ENCODE peak calls at places on chromosomes 3 and 15, in six cellular contexts. One of them, this sample, is unnamed.
A peak's percentile ranks its signal among the peaks of the same experiment; 100 is the strongest.

GRCh38 chr15:40060241-40060961 is 21.4 kb upstream of the SRP14 start:
- DNase-seq in keratinocyte: no peak
- DNase-seq in astrocyte of the cerebellum: no peak
- DNase-seq in fibroblast of mammary gland: no peak
- DNase-seq in fibroblast of pulmonary artery: no peak
- DNase-seq in small intestine: no peak
- DNase-seq in this sample: no peak

GRCh38 chr3:17894434-17895060 is 152.1 kb upstream of the TBC1D5 start:
- DNase-seq in keratinocyte: peak; percentile 26
- DNase-seq in astrocyte of the cerebellum: peak; percentile 68
- DNase-seq in fibroblast of mammary gland: peak; percentile 66
- DNase-seq in fibroblast of pulmonary artery: peak; percentile 75
- DNase-seq in small intestine: peak; percentile 67
- DNase-seq in this sample: peak; percentile 62

GRCh38 chr15:48355377-48355776 is 24.1 kb downstream of the DUT start:
- DNase-seq in keratinocyte: no peak
- DNase-seq in astrocyte of the cerebellum: no peak
- DNase-seq in fibroblast of mammary gland: peak; percentile 95
- DNase-seq in fibroblast of pulmonary artery: peak; percentile 67
- DNase-seq in small intestine: peak; percentile 28
- DNase-seq in this sample: no peak

GRCh38 chr3:54969652-54970051 is 41.8 kb upstream of the LRTM1 start:
- DNase-seq in keratinocyte: no peak
- DNase-seq in astrocyte of the cerebellum: no peak
- DNase-seq in fibroblast of mammary gland: no peak
- DNase-seq in fibroblast of pulmonary artery: no peak
- DNase-seq in small intestine: peak; percentile 15
- DNase-seq in this sample: no peak

GRCh38 chr3:149299938-149300791 is 33.3 kb downstream of the TM4SF18 start:
- DNase-seq in keratinocyte: peak; percentile 36
- DNase-seq in astrocyte of the cerebellum: peak; percentile 85
- DNase-seq in fibroblast of mammary gland: peak; percentile 97
- DNase-seq in fibroblast of pulmonary artery: peak; percentile 92
- DNase-seq in small intestine: peak; percentile 91
- DNase-seq in this sample: peak; percentile 100

GRCh38 chr3:171149717-171150116 is 123.2 kb upstream of the SLC2A2 start:
- DNase-seq in keratinocyte: no peak
- DNase-seq in astrocyte of the cerebellum: no peak
- DNase-seq in fibroblast of mammary gland: no peak
- DNase-seq in fibroblast of pulmonary artery: no peak
- DNase-seq in small intestine: no peak
- DNase-seq in this sample: no peak

GRCh38 chr3:27049792-27050191 is 319.4 kb downstream of the NEK10 start:
- DNase-seq in keratinocyte: no peak
- DNase-seq in astrocyte of the cerebellum: no peak
- DNase-seq in fibroblast of mammary gland: no peak
- DNase-seq in fibroblast of pulmonary artery: no peak
- DNase-seq in small intestine: no peak
- DNase-seq in this sample: no peak

GRCh38 chr3:186605078-186605477 is 7.8 kb upstream of the AHSG start:
- DNase-seq in keratinocyte: no peak
- DNase-seq in astrocyte of the cerebellum: no peak
- DNase-seq in fibroblast of mammary gland: no peak
- DNase-seq in fibroblast of pulmonary artery: no peak
- DNase-seq in small intestine: peak; percentile 49
- DNase-seq in this sample: peak; percentile 91

GRCh38 chr3:197501879-197502620 is 53.7 kb downstream of the BDH1 start:
- DNase-seq in keratinocyte: no peak
- DNase-seq in astrocyte of the cerebellum: no peak
- DNase-seq in fibroblast of mammary gland: peak; percentile 58
- DNase-seq in fibroblast of pulmonary artery: peak; percentile 66
- DNase-seq in small intestine: peak; percentile 93
- DNase-seq in this sample: peak; percentile 88

GRCh38 chr3:53109822-53110771 is 20.1 kb downstream of the RFT1 start:
- DNase-seq in keratinocyte: no peak
- DNase-seq in astrocyte of the cerebellum: no peak
- DNase-seq in fibroblast of mammary gland: peak; percentile 93
- DNase-seq in fibroblast of pulmonary artery: peak; percentile 95
- DNase-seq in small intestine: peak; percentile 57
- DNase-seq in this sample: peak; percentile 87

GRCh38 chr15:68187559-68187958 is 17.6 kb downstream of the CALML4 start:
- DNase-seq in keratinocyte: no peak
- DNase-seq in astrocyte of the cerebellum: peak; percentile 80
- DNase-seq in fibroblast of mammary gland: peak; percentile 90
- DNase-seq in fibroblast of pulmonary artery: peak; percentile 93
- DNase-seq in small intestine: peak; percentile 81
- DNase-seq in this sample: peak; percentile 28

GRCh38 chr3:52498134-52499054 is 3.3 kb downstream of the STAB1 start:
- DNase-seq in keratinocyte: no peak
- DNase-seq in astrocyte of the cerebellum: no peak
- DNase-seq in fibroblast of mammary gland: peak; percentile 94
- DNase-seq in fibroblast of pulmonary artery: peak; percentile 60
- DNase-seq in small intestine: no peak
- DNase-seq in this sample: no peak

GRCh38 chr3:134363381-134363755 is 10.9 kb downstream of the AMOTL2 start:
- DNase-seq in keratinocyte: no peak
- DNase-seq in astrocyte of the cerebellum: no peak
- DNase-seq in fibroblast of mammary gland: no peak
- DNase-seq in fibroblast of pulmonary artery: no peak
- DNase-seq in small intestine: no peak
- DNase-seq in this sample: no peak
- H3K4me3 ChIP-seq in keratinocyte: no peak overlapping the region
- H3K4me3 ChIP-seq in astrocyte of the cerebellum: no peak overlapping the region
- H3K4me3 ChIP-seq in fibroblast of mammary gland: no peak overlapping the region
- H3K4me3 ChIP-seq in fibroblast of pulmonary artery: no peak overlapping the region
- H3K4me3 ChIP-seq in small intestine: no peak overlapping the region
- H3K4me3 ChIP-seq in this sample: no peak overlapping the region

DNA sequence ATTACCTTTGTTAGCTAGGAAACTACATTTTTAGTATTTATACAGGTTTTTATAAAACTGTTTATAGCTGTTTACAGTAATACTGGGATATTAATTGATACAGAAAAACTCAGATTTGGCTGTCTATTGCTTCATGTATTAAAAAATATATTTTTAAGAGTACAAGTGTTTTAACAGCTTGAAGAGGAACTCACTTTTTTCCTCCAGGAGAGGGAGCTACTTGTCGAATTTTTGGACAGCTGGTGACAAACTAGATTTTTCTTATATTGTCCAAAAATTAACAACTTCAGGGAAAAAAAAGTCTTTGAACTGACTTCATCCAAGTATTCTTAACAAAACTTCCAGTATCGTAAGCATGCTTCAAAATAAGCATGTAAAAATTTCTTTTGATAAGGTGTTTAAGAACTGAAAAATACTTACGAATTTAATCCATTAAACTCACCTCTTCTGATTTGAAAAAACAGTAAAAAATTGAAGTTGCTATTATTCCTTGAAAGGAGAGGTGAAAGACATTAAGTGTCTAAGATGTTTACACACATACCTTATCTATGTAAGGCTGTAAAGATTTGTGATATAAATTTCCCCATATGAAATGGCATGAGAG is 4.0 kb downstream of the DIPK2A start:
- DNase-seq in keratinocyte: no peak
- DNase-seq in astrocyte of the cerebellum: peak; percentile 62
- DNase-seq in fibroblast of mammary gland: peak; percentile 76
- DNase-seq in fibroblast of pulmonary artery: peak; percentile 88
- DNase-seq in small intestine: peak; percentile 30
- DNase-seq in this sample: peak; percentile 59
- H3K4me3 ChIP-seq in keratinocyte: no peak overlapping the region
- H3K4me3 ChIP-seq in astrocyte of the cerebellum: no peak overlapping the region
- H3K4me3 ChIP-seq in fibroblast of mammary gland: no peak overlapping the region
- H3K4me3 ChIP-seq in fibroblast of pulmonary artery: peak overlapping the region; percentile 58
- H3K4me3 ChIP-seq in small intestine: no peak overlapping the region
- H3K4me3 ChIP-seq in this sample: no peak overlapping the region

GRCh38 chr3:119291062-119291700 is 3.0 kb upstream of the ARHGAP31 start:
- DNase-seq in keratinocyte: no peak
- DNase-seq in astrocyte of the cerebellum: no peak
- DNase-seq in fibroblast of mammary gland: no peak
- DNase-seq in fibroblast of pulmonary artery: no peak
- DNase-seq in small intestine: no peak
- DNase-seq in this sample: no peak

GRCh38 chr3:119294402-119294888 is 262 bp downstream of the ARHGAP31 start:
- DNase-seq in keratinocyte: no peak
- DNase-seq in astrocyte of the cerebellum: no peak
- DNase-seq in fibroblast of mammary gland: no peak
- DNase-seq in fibroblast of pulmonary artery: no peak
- DNase-seq in small intestine: peak; percentile 52
- DNase-seq in this sample: peak; percentile 29

GRCh38 chr3:119293105-119293683 is 989 bp upstream of the ARHGAP31 start:
- DNase-seq in keratinocyte: no peak
- DNase-seq in astrocyte of the cerebellum: no peak
- DNase-seq in fibroblast of mammary gland: no peak
- DNase-seq in fibroblast of pulmonary artery: no peak
- DNase-seq in small intestine: no peak
- DNase-seq in this sample: no peak

GRCh38 chr3:119293761-119294401 is at the start of gene ARHGAP31:
- DNase-seq in keratinocyte: no peak
- DNase-seq in astrocyte of the cerebellum: peak; percentile 39
- DNase-seq in fibroblast of mammary gland: peak; percentile 78
- DNase-seq in fibroblast of pulmonary artery: peak; percentile 88
- DNase-seq in small intestine: peak; percentile 47
- DNase-seq in this sample: peak; percentile 31

DNA sequence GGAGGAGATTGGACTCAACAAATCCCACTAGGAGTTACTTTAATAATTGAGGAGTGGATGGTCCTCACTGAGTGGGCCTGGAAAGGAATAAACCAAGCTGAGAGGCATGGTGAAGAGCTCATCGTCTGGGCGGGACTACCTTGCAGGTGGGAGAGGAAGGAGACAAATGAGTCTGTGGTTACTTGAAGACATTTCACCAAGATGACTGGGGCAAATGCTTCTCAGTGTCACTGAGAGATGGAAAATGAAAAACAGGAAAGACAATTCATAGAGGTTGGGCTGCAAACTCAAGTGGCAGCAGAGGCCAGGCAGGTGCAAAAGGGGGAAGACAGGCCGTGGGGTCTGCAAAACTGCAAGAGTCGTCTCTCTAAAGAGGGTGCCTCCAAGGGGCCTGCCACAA is 1.5 kb upstream of the ARHGAP31 start:
- DNase-seq in keratinocyte: no peak
- DNase-seq in astrocyte of the cerebellum: no peak
- DNase-seq in fibroblast of mammary gland: no peak
- DNase-seq in fibroblast of pulmonary artery: no peak
- DNase-seq in small intestine: no peak
- DNase-seq in this sample: no peak
- H3K4me3 ChIP-seq in keratinocyte: no peak overlapping the region
- H3K4me3 ChIP-seq in astrocyte of the cerebellum: no peak overlapping the region
- H3K4me3 ChIP-seq in fibroblast of mammary gland: no peak overlapping the region
- H3K4me3 ChIP-seq in fibroblast of pulmonary artery: no peak overlapping the region
- H3K4me3 ChIP-seq in small intestine: no peak overlapping the region
- H3K4me3 ChIP-seq in this sample: no peak overlapping the region

DNA sequence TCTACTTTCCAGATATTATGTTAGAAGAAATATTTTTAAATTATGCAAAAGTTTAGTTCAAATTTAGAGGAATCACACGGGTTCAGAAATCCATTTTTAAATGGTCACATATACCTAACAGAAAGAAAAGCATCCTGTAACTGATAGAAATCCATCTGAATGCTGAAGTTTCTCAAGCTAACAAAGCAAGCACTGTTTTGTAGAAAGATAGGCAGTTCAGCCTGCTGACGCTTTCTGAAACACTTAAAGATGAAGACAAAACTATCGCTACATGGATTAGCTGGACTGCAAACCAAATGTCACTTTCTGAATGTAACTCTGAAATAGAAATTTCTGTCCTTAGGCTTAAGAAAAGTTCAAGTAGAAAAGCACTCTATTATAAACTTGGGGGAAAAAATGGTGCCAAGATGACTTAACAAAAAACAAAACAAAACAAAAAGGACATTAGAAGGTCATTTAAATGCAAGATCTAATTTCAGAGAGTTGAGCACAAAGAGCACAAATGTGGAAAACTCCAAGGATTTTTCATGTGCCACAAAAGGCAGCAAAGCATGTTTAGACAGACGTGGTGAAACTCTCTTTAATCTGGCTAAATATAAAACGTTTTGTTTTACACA is 1.3 kb downstream of the PLOD2 start:
- DNase-seq in keratinocyte: no peak
- DNase-seq in astrocyte of the cerebellum: no peak
- DNase-seq in fibroblast of mammary gland: no peak
- DNase-seq in fibroblast of pulmonary artery: no peak
- DNase-seq in small intestine: peak; percentile 25
- DNase-seq in this sample: no peak
- H3K4me3 ChIP-seq in keratinocyte: peak overlapping the region; percentile 65
- H3K4me3 ChIP-seq in astrocyte of the cerebellum: peak overlapping the region; percentile 77
- H3K4me3 ChIP-seq in fibroblast of mammary gland: peak overlapping the region; percentile 87
- H3K4me3 ChIP-seq in fibroblast of pulmonary artery: peak overlapping the region; percentile 67
- H3K4me3 ChIP-seq in small intestine: peak overlapping the region; percentile 86
- H3K4me3 ChIP-seq in this sample: peak overlapping the region; percentile 70

GRCh38 chr15:99434506-99435137 is 131.2 kb upstream of the MEF2A start:
- DNase-seq in keratinocyte: no peak
- DNase-seq in astrocyte of the cerebellum: no peak
- DNase-seq in fibroblast of mammary gland: no peak
- DNase-seq in fibroblast of pulmonary artery: no peak
- DNase-seq in small intestine: no peak
- DNase-seq in this sample: no peak
- H3K4me3 ChIP-seq in keratinocyte: no peak overlapping the region
- H3K4me3 ChIP-seq in astrocyte of the cerebellum: no peak overlapping the region
- H3K4me3 ChIP-seq in fibroblast of mammary gland: no peak overlapping the region
- H3K4me3 ChIP-seq in fibroblast of pulmonary artery: no peak overlapping the region
- H3K4me3 ChIP-seq in small intestine: peak overlapping the region; percentile 4
- H3K4me3 ChIP-seq in this sample: peak overlapping the region; percentile 19

DNA sequence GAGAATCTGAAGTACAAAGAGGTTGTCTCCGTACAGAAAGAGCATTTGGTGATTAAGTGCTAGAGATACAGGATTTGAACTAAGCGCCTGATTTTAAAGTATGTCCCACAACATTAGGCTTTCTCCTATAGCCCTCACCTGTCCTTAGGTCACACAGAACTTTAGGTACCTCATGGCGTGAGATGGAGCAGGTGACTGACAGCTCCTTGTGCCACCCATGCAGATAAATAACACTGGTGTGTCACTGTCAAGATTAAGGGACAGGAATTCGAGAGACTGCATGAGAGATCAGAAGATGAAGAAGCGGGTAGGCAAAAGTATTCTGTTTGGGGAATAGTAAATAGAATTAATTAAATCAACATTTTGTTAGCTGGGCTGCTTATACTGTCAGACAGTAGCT is 1.1 kb downstream of the BLM start:
- DNase-seq in keratinocyte: no peak
- DNase-seq in astrocyte of the cerebellum: no peak
- DNase-seq in fibroblast of mammary gland: no peak
- DNase-seq in fibroblast of pulmonary artery: no peak
- DNase-seq in small intestine: no peak
- DNase-seq in this sample: no peak
- H3K4me3 ChIP-seq in keratinocyte: no peak overlapping the region
- H3K4me3 ChIP-seq in astrocyte of the cerebellum: peak overlapping the region; percentile 54
- H3K4me3 ChIP-seq in fibroblast of mammary gland: peak overlapping the region; percentile 88
- H3K4me3 ChIP-seq in fibroblast of pulmonary artery: no peak overlapping the region
- H3K4me3 ChIP-seq in small intestine: no peak overlapping the region
- H3K4me3 ChIP-seq in this sample: no peak overlapping the region

GRCh38 chr3:110413807-110414748 is 657.5 kb upstream of the NECTIN3 start:
- DNase-seq in keratinocyte: no peak
- DNase-seq in astrocyte of the cerebellum: peak; percentile 68
- DNase-seq in fibroblast of mammary gland: peak; percentile 74
- DNase-seq in fibroblast of pulmonary artery: peak; percentile 92
- DNase-seq in small intestine: no peak
- DNase-seq in this sample: peak; percentile 56
- H3K4me3 ChIP-seq in keratinocyte: no peak overlapping the region
- H3K4me3 ChIP-seq in astrocyte of the cerebellum: no peak overlapping the region
- H3K4me3 ChIP-seq in fibroblast of mammary gland: no peak overlapping the region
- H3K4me3 ChIP-seq in fibroblast of pulmonary artery: no peak overlapping the region
- H3K4me3 ChIP-seq in small intestine: no peak overlapping the region
- H3K4me3 ChIP-seq in this sample: no peak overlapping the region

This sample was measured in bronchial epithelial cell.